ENCODE peak calls at places on chromosomes 2 and 18, in ten cellular contexts. J, L, B, A, P, W, Z, Q, K and I are unnamed samples.
A peak's percentile ranks its signal among the peaks of the same experiment; 100 is the strongest.

GRCh38 chr2:201194097-201194496 is 11.2 kb downstream of the CASP10 start:
- DNase-seq in J (no peak), L (no peak), B (no peak), A (no peak), P (peak; percentile 73), W (no peak), Z (no peak), Q (no peak), K (no peak), I (no peak)

GRCh38 chr2:160574472-160575140 is 81.0 kb upstream of the RBMS1 start:
- DNase-seq in J (no peak), L (no peak), B (peak; percentile 96), A (no peak), P (no peak), W (peak; percentile 84), Z (no peak), Q (peak; percentile 88), K (peak; percentile 67), I (no peak)

GRCh38 chr2:160214461-160215055 is 14.5 kb upstream of the ITGB6 start:
- DNase-seq in J (no peak), L (no peak), B (peak; percentile 90), A (no peak), P (no peak), W (peak; percentile 83), Z (no peak), Q (peak; percentile 94), K (no peak), I (no peak)

GRCh38 chr2:224927671-224928173 is 114.5 kb downstream of the DOCK10 start:
- DNase-seq in J (no peak), L (no peak), B (peak; percentile 59), A (no peak), P (no peak), W (peak; percentile 15), Z (no peak), Q (peak; percentile 46), K (peak; percentile 79), I (no peak)

GRCh38 chr2:229456091-229456490 is 185.0 kb upstream of the PID1 start:
- DNase-seq in J (no peak), L (no peak), B (no peak), A (no peak), P (no peak), W (no peak), Z (no peak), Q (no peak), K (no peak), I (no peak)

GRCh38 chr2:196249171-196249570 is 77.8 kb upstream of the STK17B start:
- DNase-seq in J (no peak), L (no peak), B (no peak), A (no peak), P (no peak), W (no peak), Z (no peak), Q (peak; percentile 69), K (no peak), I (no peak)

GRCh38 chr2:12036640-12036983 is 290.2 kb downstream of the LPIN1 start:
- DNase-seq in J (no peak), L (no peak), B (no peak), A (no peak), P (no peak), W (no peak), Z (no peak), Q (no peak), K (no peak), I (no peak)

GRCh38 chr2:48279347-48279746 is 250.6 kb upstream of the STON1 start:
- DNase-seq in J (no peak), L (no peak), B (no peak), A (no peak), P (no peak), W (no peak), Z (no peak), Q (no peak), K (no peak), I (no peak)

GRCh38 chr2:129199501-129199900 is 780.0 kb upstream of the RAB6C start:
- DNase-seq in J (no peak), L (no peak), B (no peak), A (no peak), P (no peak), W (no peak), Z (no peak), Q (no peak), K (no peak), I (no peak)

GRCh38 chr2:127054604-127054930 is 52.4 kb downstream of the BIN1 start:
- DNase-seq in J (no peak), L (no peak), B (no peak), A (no peak), P (no peak), W (no peak), Z (peak; percentile 57), Q (no peak), K (no peak), I (no peak)

GRCh38 chr18:59516356-59517155 is 157.5 kb upstream of the LMAN1 start:
- DNase-seq in J (peak; percentile 90), L (peak; percentile 17), B (peak; percentile 40), A (peak; percentile 49), P (no peak), W (peak; percentile 74), Z (no peak), Q (peak; percentile 80), K (no peak), I (no peak)

GRCh38 chr2:196234672-196235071 is 63.3 kb upstream of the STK17B start:
- DNase-seq in J (no peak), L (no peak), B (peak; percentile 63), A (no peak), P (peak; percentile 52), W (peak; percentile 89), Z (no peak), Q (peak; percentile 50), K (no peak), I (no peak)

GRCh38 chr2:47606172-47606571 is 176.8 kb upstream of the MSH6 start:
- DNase-seq in J (no peak), L (no peak), B (no peak), A (no peak), P (no peak), W (no peak), Z (no peak), Q (no peak), K (no peak), I (no peak)

GRCh38 chr2:135742307-135742838 is 718 bp downstream of the UBXN4 start:
- DNase-seq in J (no peak), L (no peak), B (peak; percentile 74), A (peak; percentile 32), P (peak; percentile 66), W (peak; percentile 44), Z (peak; percentile 77), Q (peak; percentile 65), K (no peak), I (peak; percentile 70)
- TF ChIP-seq CTCF in J (no peak), L (no peak), B (no peak), A (no peak), P (no peak), W (no peak), Z (no peak), Q (no peak), K (no peak), I (no peak)

GRCh38 chr2:219405451-219405850 is 12.7 kb upstream of the DES start:
- DNase-seq in J (no peak), L (no peak), B (no peak), A (no peak), P (no peak), W (no peak), Z (no peak), Q (no peak), K (no peak), I (no peak)
- TF ChIP-seq CTCF in J (no peak), L (no peak), B (no peak), A (no peak), P (no peak), W (no peak), Z (no peak), Q (peak; percentile 22), K (peak; percentile 55), I (no peak)

GRCh38 chr2:38719706-38720105 is 31.5 kb downstream of the SRSF7 start:
- DNase-seq in J (no peak), L (no peak), B (no peak), A (no peak), P (no peak), W (no peak), Z (no peak), Q (no peak), K (no peak), I (no peak)

GRCh38 chr2:38720613-38721241 is 30.4 kb downstream of the SRSF7 start:
- DNase-seq in J (peak; percentile 91), L (no peak), B (peak; percentile 86), A (peak; percentile 94), P (peak; percentile 85), W (peak; percentile 97), Z (no peak), Q (peak; percentile 97), K (peak; percentile 59), I (no peak)

GRCh38 chr2:38723173-38723572 is 28.0 kb downstream of the SRSF7 start:
- DNase-seq in J (peak; percentile 31), L (no peak), B (no peak), A (no peak), P (peak; percentile 88), W (no peak), Z (no peak), Q (no peak), K (no peak), I (no peak)

GRCh38 chr2:38722271-38723115 is 28.7 kb downstream of the SRSF7 start:
- DNase-seq in J (peak; percentile 39), L (no peak), B (no peak), A (no peak), P (peak; percentile 71), W (no peak), Z (no peak), Q (no peak), K (no peak), I (no peak)
- TF ChIP-seq CTCF in J (no peak), L (no peak), B (no peak), A (no peak), P (no peak), W (no peak), Z (no peak), Q (no peak), K (no peak), I (no peak)

GRCh38 chr2:204154863-204155262 is 218.3 kb downstream of the ICOS start:
- DNase-seq in J (no peak), L (no peak), B (no peak), A (no peak), P (no peak), W (no peak), Z (no peak), Q (no peak), K (no peak), I (no peak)
- TF ChIP-seq CTCF in J (no peak), L (no peak), B (no peak), A (no peak), P (no peak), W (no peak), Z (no peak), Q (no peak), K (no peak), I (no peak)

GRCh38 chr2:65130440-65131175 is 702 bp upstream of the RAB1A start:
- DNase-seq in J (no peak), L (no peak), B (no peak), A (peak; percentile 53), P (no peak), W (no peak), Z (no peak), Q (no peak), K (peak; percentile 17), I (no peak)
- TF ChIP-seq CTCF in J (no peak), L (no peak), B (no peak), A (no peak), P (no peak), W (no peak), Z (peak; percentile 21), Q (no peak), K (no peak), I (no peak)

GRCh38 chr2:96602330-96602823 is 35.7 kb downstream of the KANSL3 start:
- DNase-seq in J (no peak), L (no peak), B (peak; percentile 29), A (no peak), P (peak; percentile 20), W (no peak), Z (peak; percentile 65), Q (no peak), K (no peak), I (no peak)
- TF ChIP-seq CTCF in J (no peak), L (no peak), B (peak; percentile 60), A (no peak), P (peak; percentile 25), W (no peak), Z (no peak), Q (no peak), K (no peak), I (no peak)